ENCODE peak calls at places on chromosomes 16 and 17, in nine cellular contexts. S, Q, I, C, O, M, Z, D and J are unnamed samples.
A peak's percentile ranks its signal among the peaks of the same experiment; 100 is the strongest.

GRCh38 chr17:42248351-42249179 is 27.6 kb downstream of the STAT5B start:
- DNase-seq in D (peak; percentile 60), C (peak; percentile 98), S (peak; percentile 67), O (peak; percentile 47), I (peak; percentile 83), Q (peak; percentile 78), Z (peak; percentile 69), M (peak; percentile 89), J (peak; percentile 64)

GRCh38 chr17:60744355-60744958 is 66.8 kb downstream of the BCAS3 start:
- DNase-seq in M (no peak), Q (no peak), Z (peak; percentile 23), O (no peak), C (no peak), S (no peak), I (no peak), D (no peak), J (no peak)

GRCh38 chr17:13051876-13052275 is 34.0 kb upstream of the ELAC2 start:
- DNase-seq in C (no peak), O (no peak), Q (no peak), S (no peak), M (no peak), I (no peak), Z (no peak), D (no peak), J (no peak)

GRCh38 chr17:48492401-48493298 is 38.2 kb downstream of the HOXB1 start:
- DNase-seq in O (no peak), Q (peak; percentile 76), S (peak; percentile 60), M (no peak), C (peak; percentile 72), I (peak; percentile 94), D (peak; percentile 64), Z (peak; percentile 81), J (peak; percentile 72)

GRCh38 chr17:1030684-1031557 is 34.0 kb downstream of the TIMM22 start:
- DNase-seq in S (no peak), I (no peak), O (no peak), Q (peak; percentile 54), M (peak; percentile 83), D (peak; percentile 66), Z (peak; percentile 82), C (no peak), J (peak; percentile 65)

GRCh38 chr16:69880640-69881133 is 70.4 kb upstream of the CLEC18A start:
- DNase-seq in Z (no peak), M (no peak), S (no peak), D (no peak), I (no peak), C (peak; percentile 40), O (no peak), Q (no peak), J (no peak)

GRCh38 chr17:74379495-74380085 is 12.3 kb downstream of the GPR142 start:
- DNase-seq in C (peak; percentile 91), O (peak; percentile 63), Q (peak; percentile 89), Z (peak; percentile 98), D (peak; percentile 91), I (peak; percentile 99), M (peak; percentile 94), S (peak; percentile 92), J (peak; percentile 89)

GRCh38 chr16:22161999-22162657 is at the start of gene SDR42E2:
- DNase-seq in O (no peak), C (no peak), I (peak; percentile 62), Q (no peak), M (no peak), Z (peak; percentile 83), D (no peak), S (peak; percentile 17), J (no peak)

GRCh38 chr16:68267612-68268405 is 3.5 kb downstream of the SLC7A6 start:
- DNase-seq in D (no peak), M (no peak), S (no peak), I (no peak), Q (no peak), C (no peak), Z (no peak), O (no peak), J (no peak)

GRCh38 chr17:55089955-55090573 is 121.5 kb downstream of the STXBP4 start:
- DNase-seq in I (no peak), M (no peak), O (no peak), D (no peak), Z (no peak), C (peak; percentile 26), Q (no peak), S (no peak), J (no peak)

GRCh38 chr17:15133143-15133542 is 132.0 kb downstream of the PMP22 start:
- DNase-seq in D (no peak), C (no peak), Z (no peak), I (no peak), Q (no peak), M (no peak), O (no peak), S (no peak), J (no peak)

GRCh38 chr16:48503779-48504178 is 106.2 kb downstream of the N4BP1 start:
- DNase-seq in I (peak; percentile 82), Q (peak; percentile 66), S (no peak), M (no peak), O (no peak), D (peak; percentile 70), Z (peak; percentile 88), C (peak; percentile 91), J (peak; percentile 45)

GRCh38 chr17:56808503-56808902 is 25.2 kb downstream of the C17orf67 start:
- DNase-seq in C (no peak), I (no peak), D (no peak), Q (no peak), Z (no peak), M (no peak), O (no peak), S (no peak), J (no peak)

GRCh38 chr16:27374231-27374793 is 27.7 kb upstream of the IL21R start:
- DNase-seq in O (no peak), Z (no peak), M (peak; percentile 58), Q (no peak), C (no peak), D (no peak), S (no peak), I (no peak), J (no peak)

GRCh38 chr17:49756323-49756722 is 7.6 kb downstream of the FAM117A start:
- DNase-seq in M (no peak), Q (no peak), O (no peak), C (no peak), I (no peak), D (no peak), S (no peak), Z (no peak), J (no peak)

GRCh38 chr16:11681526-11681925 is 13.3 kb downstream of the SNN start:
- DNase-seq in I (no peak), M (no peak), C (no peak), Z (no peak), Q (peak; percentile 13), S (no peak), O (peak; percentile 5), D (no peak), J (no peak)
- H3K36me3 ChIP-seq in I (no peaks in the 10 kb centered on the region), M (peaks cover 31% of the 10 kb centered on the region), C (peaks cover 33% of the 10 kb centered on the region), Z (peaks cover 32% of the 10 kb centered on the region), Q (no peaks in the 10 kb centered on the region), S (peaks cover 12% of the 10 kb centered on the region), O (peaks cover 48% of the 10 kb centered on the region), D (peaks cover 75% of the 10 kb centered on the region), J (no peaks in the 10 kb centered on the region)

DNA sequence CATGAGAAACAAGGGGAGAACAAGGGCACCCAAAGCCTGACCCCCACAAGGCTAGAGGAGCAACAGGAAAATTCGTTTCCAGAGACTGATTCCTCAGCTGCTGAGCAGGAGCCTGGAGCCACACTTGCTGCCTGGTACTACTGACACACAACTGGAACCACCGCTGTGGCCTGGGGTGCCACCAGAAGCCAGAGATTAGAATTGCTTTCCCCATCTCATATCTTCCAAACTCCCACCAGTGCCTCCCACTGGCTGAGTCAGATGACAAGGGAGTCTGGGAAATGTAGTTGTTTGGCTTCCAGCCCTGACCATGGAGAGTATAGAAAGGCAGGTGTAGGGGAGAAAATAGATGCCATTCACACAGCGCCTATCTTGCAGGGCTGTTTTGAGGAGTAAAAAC is 4.1 kb upstream of the TMEM11 start:
- DNase-seq in I (no peak), M (no peak), Q (no peak), D (no peak), S (no peak), O (no peak), C (peak; percentile 33), Z (peak; percentile 54), J (no peak)
- H3K4me1 ChIP-seq in I (no peaks in the 10 kb centered on the region), M (peaks cover 8% of the 10 kb centered on the region), Q (peaks cover under 1% of the 10 kb centered on the region), D (peaks cover 26% of the 10 kb centered on the region), S (peaks cover 13% of the 10 kb centered on the region), O (no peaks in the 10 kb centered on the region), C (peaks cover 11% of the 10 kb centered on the region), Z (peaks cover 8% of the 10 kb centered on the region), J (peaks cover 19% of the 10 kb centered on the region)

DNA sequence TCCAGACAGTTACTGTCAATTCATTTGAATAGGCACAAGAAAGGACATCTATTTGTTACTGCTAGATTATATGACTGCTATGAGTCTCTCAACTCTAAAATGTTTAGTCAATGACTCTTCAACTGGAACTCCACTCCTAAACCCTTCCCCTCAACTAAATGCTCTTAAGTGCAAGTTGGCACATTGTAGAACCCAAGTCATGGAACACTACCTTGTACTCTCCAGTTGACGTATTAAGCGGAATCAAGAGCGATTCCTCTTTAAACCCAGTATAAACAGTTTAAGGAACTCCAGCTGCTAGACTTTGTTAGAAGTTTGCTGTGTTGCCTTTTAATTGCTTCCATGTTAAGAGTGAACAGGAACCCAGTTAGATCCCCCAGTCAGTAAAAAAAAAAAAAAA is 44.6 kb downstream of the STH start:
- DNase-seq in C (no peak), D (no peak), M (no peak), S (no peak), I (no peak), Q (no peak), O (no peak), Z (no peak), J (no peak)
- H3K36me3 ChIP-seq in C (peaks cover 55% of the 10 kb centered on the region), D (peaks cover 52% of the 10 kb centered on the region), M (peaks cover 24% of the 10 kb centered on the region), S (peaks cover 43% of the 10 kb centered on the region), I (peaks cover 3% of the 10 kb centered on the region), Q (no peaks in the 10 kb centered on the region), O (peaks cover 20% of the 10 kb centered on the region), Z (peaks cover 76% of the 10 kb centered on the region), J (peaks cover 86% of the 10 kb centered on the region)

GRCh38 chr16:13912891-13913290 is 7.1 kb upstream of the ERCC4 start:
- DNase-seq in S (no peak), C (no peak), D (no peak), Z (no peak), O (no peak), M (no peak), Q (no peak), I (no peak), J (no peak)

GRCh38 chr16:13911871-13912270 is 8.1 kb upstream of the ERCC4 start:
- DNase-seq in S (no peak), I (no peak), C (no peak), Z (no peak), D (no peak), O (no peak), Q (no peak), M (no peak), J (no peak)

GRCh38 chr16:13911306-13911705 is 8.6 kb upstream of the ERCC4 start:
- DNase-seq in S (no peak), C (no peak), M (no peak), O (no peak), I (no peak), D (no peak), Z (no peak), Q (no peak), J (no peak)

GRCh38 chr16:13913374-13914292 is 6.3 kb upstream of the ERCC4 start:
- DNase-seq in Q (no peak), C (no peak), S (no peak), I (no peak), O (no peak), M (no peak), D (no peak), Z (no peak), J (no peak)

GRCh38 chr16:13915033-13915635 is 4.8 kb upstream of the ERCC4 start:
- DNase-seq in O (no peak), M (no peak), Z (no peak), C (no peak), D (no peak), I (no peak), Q (no peak), S (no peak), J (no peak)
- H3K4me1 ChIP-seq in O (no peaks in the 10 kb centered on the region), M (peaks cover 6% of the 10 kb centered on the region), Z (peaks cover 2% of the 10 kb centered on the region), C (no peaks in the 10 kb centered on the region), D (peaks cover 21% of the 10 kb centered on the region), I (peaks cover 1% of the 10 kb centered on the region), Q (no peaks in the 10 kb centered on the region), S (peaks cover 3% of the 10 kb centered on the region), J (peaks cover 16% of the 10 kb centered on the region)